ENCODE peak calls at places on chromosomes 16 and 17, in four cellular contexts. R is amniotic stem cell; F is neural crest cell; N is stimulated activated CD8-positive, alpha-beta memory T cell treated with anti-CD3 and anti-CD28 coated beads, Interleukin-7, amount 100 ng/mL, for 1 hour. B is an unnamed sample.

GRCh38 chr16:11053916-11054460 is 109.6 kb downstream of the CLEC16A start:
- DNase-seq in R (no peak), F (no peak), N (no peak), B (no peak)

GRCh38 chr17:75551276-75551675 is 25.8 kb downstream of the LLGL2 start:
- DNase-seq in N (no peak), R (no peak), F (no peak), B (no peak)

GRCh38 chr16:68265078-68265925 is 976 bp downstream of the SLC7A6 start:
- DNase-seq in R (peak), F (no peak), N (no peak), B (no peak)

GRCh38 chr17:21036361-21036881 is 6.4 kb downstream of the USP22 start:
- DNase-seq in R (no peak), F (no peak), N (no peak), B (no peak)

GRCh38 chr17:2092253-2092652 is 37.4 kb downstream of the HIC1 start:
- DNase-seq in R (no peak), N (no peak), F (no peak), B (no peak)

GRCh38 chr17:40062347-40063033 is at the start of gene THRA:
- DNase-seq in N (no peak), F (peak), R (peak), B (peak)

GRCh38 chr16:73743665-73744496 is 552.7 kb upstream of the PSMD7 start:
- DNase-seq in F (no peak), N (no peak), R (no peak), B (no peak)

GRCh38 chr17:77798481-77798880 is 160.0 kb upstream of the TNRC6C start:
- DNase-seq in R (no peak), F (no peak), N (no peak), B (no peak)

GRCh38 chr16:62036807-62037135 is 533 bp upstream of the CDH8 start:
- DNase-seq in F (no peak), R (no peak), N (no peak), B (no peak)

GRCh38 chr17:5667871-5668270 is 83.6 kb upstream of the NLRP1 start:
- DNase-seq in N (no peak), R (no peak), F (no peak), B (no peak)

GRCh38 chr17:76726766-76727718 is at the start of gene METTL23:
- DNase-seq in R (no peak), F (peak), N (no peak), B (no peak)

GRCh38 chr17:5922476-5922875 is 147.7 kb upstream of the WSCD1 start:
- DNase-seq in N (no peak), F (no peak), R (no peak), B (no peak)

GRCh38 chr16:2963611-2964415 is at the start of gene KREMEN2:
- DNase-seq in R (no peak), F (peak), N (no peak), B (peak)

GRCh38 chr17:66855204-66855603 is 20.3 kb downstream of the CACNG5 start:
- DNase-seq in N (no peak), F (no peak), R (no peak), B (peak)

GRCh38 chr16:67441289-67441753 is 10.4 kb downstream of the HSD11B2 start:
- DNase-seq in R (no peak), N (no peak), F (no peak), B (no peak)

GRCh38 chr16:3152273-3153076 is 17.6 kb downstream of the ZNF213 start:
- DNase-seq in N (peak), R (peak), F (peak), B (peak)

GRCh38 chr17:56136316-56136715 is 17.0 kb upstream of the ANKFN1 start:
- DNase-seq in R (no peak), F (no peak), N (no peak), B (no peak)

GRCh38 chr16:24966031-24966430 is 49.1 kb downstream of the ARHGAP17 start:
- DNase-seq in F (no peak), R (no peak), N (no peak), B (no peak)

GRCh38 chr17:52181842-52182241 is 23.3 kb upstream of the CA10 start:
- DNase-seq in N (no peak), R (no peak), F (no peak), B (no peak)

GRCh38 chr17:39791296-39791992 is 53.7 kb downstream of the GRB7 start:
- DNase-seq in R (no peak), N (no peak), F (no peak), B (no peak)

GRCh38 chr16:69311533-69312388 is 611 bp downstream of the VPS4A start:
- DNase-seq in F (peak), R (no peak), N (no peak), B (peak)

GRCh38 chr17:73465130-73465529 is 153.3 kb upstream of the CDC42EP4 start:
- DNase-seq in F (no peak), N (no peak), R (no peak), B (no peak)

GRCh38 chr17:47264171-47264570 is 10.5 kb downstream of the ITGB3 start:
- DNase-seq in R (no peak), N (no peak), F (no peak), B (no peak)

GRCh38 chr16:67245674-67246080 is 1.6 kb downstream of the FHOD1 start:
- DNase-seq in R (no peak), N (no peak), F (no peak), B (no peak)

GRCh38 chr16:85800321-85800669 is 800 bp downstream of the COX4I1 start:
- DNase-seq in R (no peak), F (no peak), N (no peak), B (no peak)